ENCODE peak calls at places on chromosomes 7 and 10, in five cellular contexts. K is neural progenitor cell; P is stimulated activated CD4-positive, alpha-beta T cell treated with anti-CD3 and anti-CD28 coated beads, Interleukin-2, amount 100 ng/mL, for 48 hours; T is NCI-H1092; O is AG09309. D is an unnamed sample.

GRCh38 chr10:92153-92552 is 43.1 kb upstream of the TUBB8 start:
- DNase-seq in P (no peak), O (no peak), T (no peak), K (no peak), D (no peak)

GRCh38 chr7:26046150-26046549 is 105.8 kb upstream of the NFE2L3 start:
- DNase-seq in P (no peak), K (no peak), T (no peak), O (no peak), D (no peak)

GRCh38 chr7:32879460-32879859 is 12.1 kb downstream of the KBTBD2 start:
- DNase-seq in P (no peak), K (no peak), T (no peak), O (no peak), D (no peak)

GRCh38 chr10:33509231-33509871 is 174.9 kb upstream of the NRP1 start:
- DNase-seq in T (no peak), O (no peak), P (peak; percentile 3), K (no peak), D (peak; percentile 47)

GRCh38 chr7:156609010-156609877 is 31.3 kb upstream of the RNF32 start:
- DNase-seq in T (no peak), O (no peak), K (no peak), P (no peak), D (no peak)

GRCh38 chr10:48377751-48378585 is 71.5 kb downstream of the MAPK8 start:
- DNase-seq in O (no peak), T (no peak), P (no peak), K (no peak), D (no peak)

GRCh38 chr10:118817328-118818068 is 62.7 kb upstream of the CACUL1 start:
- DNase-seq in T (no peak), O (no peak), P (no peak), K (no peak), D (no peak)

GRCh38 chr7:70789481-70790214 is 342.3 kb upstream of the GALNT17 start:
- DNase-seq in T (no peak), K (no peak), O (no peak), P (no peak), D (peak; percentile 73)

D was measured in upper lobe of left lung.